ENCODE peak calls at places on chromosomes 2 and 18, in four cellular contexts. L, W, T and A are unnamed samples.

GRCh38 chr2:23602113-23602512 is 217.1 kb downstream of the KLHL29 start:
- DNase-seq in L (peak), W (peak), T (no peak), A (no peak)

GRCh38 chr2:173436088-173436487 is 81.4 kb downstream of the CDCA7 start:
- DNase-seq in L (no peak), T (no peak), W (no peak), A (no peak)

GRCh38 chr2:203891474-203891873 is 23.9 kb downstream of the CTLA4 start:
- DNase-seq in W (no peak), T (no peak), L (no peak), A (no peak)

GRCh38 chr2:54834721-54835120 is 111.3 kb downstream of the EML6 start:
- DNase-seq in W (no peak), L (no peak), T (no peak), A (no peak)

GRCh38 chr2:113157897-113158753 is 15.6 kb upstream of the PSD4 start:
- DNase-seq in L (no peak), W (no peak), T (no peak), A (no peak)

GRCh38 chr2:212537311-212538155 is 1.1 kb downstream of the ERBB4 start:
- DNase-seq in T (no peak), L (peak), W (peak), A (peak)

GRCh38 chr18:56901919-56902318 is 245.0 kb upstream of the BOD1L2 start:
- DNase-seq in T (no peak), W (no peak), L (no peak), A (no peak)

GRCh38 chr2:16674154-16674553 is 8.5 kb upstream of the CYRIA start:
- DNase-seq in W (no peak), L (no peak), T (no peak), A (no peak)